ENCODE peak calls at places on chromosome 13, in five cellular contexts. S is fibroblast of lung, U is heart right ventricle, T is neural progenitor cell, B is AG04450. A is an unnamed sample.

GRCh38 chr13:27117947-27118346 is 53.7 kb downstream of the USP12 start:
- DNase-seq in T (no peak), U (no peak), B (no peak), S (no peak), A (no peak)

GRCh38 chr13:27250833-27251165 is 559 bp upstream of the RPL21 start:
- DNase-seq in S (no peak), T (no peak), U (no peak), B (no peak), A (no peak)

GRCh38 chr13:31499274-31499673 is 240.1 kb upstream of the RXFP2 start:
- DNase-seq in S (no peak), B (no peak), T (no peak), U (no peak), A (no peak)

GRCh38 chr13:95355491-95355890 is 54.2 kb upstream of the ABCC4 start:
- DNase-seq in U (no peak), B (peak), S (peak), T (no peak), A (no peak)

GRCh38 chr13:99486996-99487395 is 14.3 kb upstream of the TM9SF2 start:
- DNase-seq in S (no peak), T (no peak), U (no peak), B (no peak), A (no peak)

GRCh38 chr13:51125495-51126226 is 14.6 kb upstream of the C13orf42 start:
- DNase-seq in B (peak), S (peak), U (peak), T (peak), A (peak)

GRCh38 chr13:112984954-112985802 is 16.2 kb downstream of the MCF2L start:
- DNase-seq in B (no peak), T (no peak), U (no peak), S (no peak), A (no peak)

GRCh38 chr13:58119351-58119750 is 487.8 kb downstream of the PCDH17 start:
- DNase-seq in B (no peak), S (no peak), T (no peak), U (no peak), A (no peak)

GRCh38 chr13:48234652-48235099 is 1.7 kb downstream of the ITM2B start:
- DNase-seq in U (no peak), T (no peak), B (no peak), S (no peak), A (no peak)

GRCh38 chr13:43057653-43058317 is 34.4 kb downstream of the DNAJC15 start:
- DNase-seq in S (peak), B (no peak), U (no peak), T (peak), A (no peak)

GRCh38 chr13:35694031-35694430 is 217.5 kb upstream of the MAB21L1 start:
- DNase-seq in T (no peak), B (no peak), U (no peak), S (no peak), A (no peak)

GRCh38 chr13:98105929-98106336 is 37.0 kb upstream of the FARP1 start:
- DNase-seq in U (peak), T (no peak), B (no peak), S (peak), A (no peak)

GRCh38 chr13:42794572-42795275 is 13.3 kb downstream of the FAM216B start:
- DNase-seq in B (no peak), U (no peak), S (no peak), T (no peak), A (no peak)

GRCh38 chr13:35592457-35592856 is 116.0 kb upstream of the MAB21L1 start:
- DNase-seq in T (no peak), U (no peak), B (no peak), S (no peak), A (no peak)

GRCh38 chr13:38045278-38046048 is 175.9 kb upstream of the TRPC4 start:
- DNase-seq in U (no peak), B (no peak), S (peak), T (peak), A (no peak)
- TF ChIP-seq CTCF in U (peak), B (peak), S (peak), T (peak), A (peak)

DNA sequence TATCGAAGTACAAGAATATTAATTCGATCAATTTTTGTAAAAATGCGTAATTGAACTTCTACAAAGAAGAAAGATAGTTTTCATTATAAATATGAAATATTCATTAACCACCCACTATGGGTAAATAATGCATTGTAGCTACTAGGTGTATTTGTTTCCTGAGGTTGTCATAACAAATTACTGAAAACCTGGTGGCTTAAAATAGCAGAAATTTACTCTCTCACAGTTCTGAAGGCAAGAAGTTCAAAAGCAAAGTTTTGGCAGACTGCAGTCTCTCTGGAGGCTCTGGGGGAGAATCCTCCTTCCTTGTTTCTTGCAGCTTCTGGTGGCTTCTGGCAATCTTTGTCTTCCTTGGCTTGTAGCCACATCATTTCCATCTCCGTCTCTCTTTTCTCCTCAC is 99.2 kb upstream of the MIR17HG start:
- DNase-seq in B (no peak), S (no peak), U (no peak), T (no peak), A (no peak)
- TF ChIP-seq CTCF in B (no peak), S (no peak), U (no peak), T (no peak), A (no peak)

DNA sequence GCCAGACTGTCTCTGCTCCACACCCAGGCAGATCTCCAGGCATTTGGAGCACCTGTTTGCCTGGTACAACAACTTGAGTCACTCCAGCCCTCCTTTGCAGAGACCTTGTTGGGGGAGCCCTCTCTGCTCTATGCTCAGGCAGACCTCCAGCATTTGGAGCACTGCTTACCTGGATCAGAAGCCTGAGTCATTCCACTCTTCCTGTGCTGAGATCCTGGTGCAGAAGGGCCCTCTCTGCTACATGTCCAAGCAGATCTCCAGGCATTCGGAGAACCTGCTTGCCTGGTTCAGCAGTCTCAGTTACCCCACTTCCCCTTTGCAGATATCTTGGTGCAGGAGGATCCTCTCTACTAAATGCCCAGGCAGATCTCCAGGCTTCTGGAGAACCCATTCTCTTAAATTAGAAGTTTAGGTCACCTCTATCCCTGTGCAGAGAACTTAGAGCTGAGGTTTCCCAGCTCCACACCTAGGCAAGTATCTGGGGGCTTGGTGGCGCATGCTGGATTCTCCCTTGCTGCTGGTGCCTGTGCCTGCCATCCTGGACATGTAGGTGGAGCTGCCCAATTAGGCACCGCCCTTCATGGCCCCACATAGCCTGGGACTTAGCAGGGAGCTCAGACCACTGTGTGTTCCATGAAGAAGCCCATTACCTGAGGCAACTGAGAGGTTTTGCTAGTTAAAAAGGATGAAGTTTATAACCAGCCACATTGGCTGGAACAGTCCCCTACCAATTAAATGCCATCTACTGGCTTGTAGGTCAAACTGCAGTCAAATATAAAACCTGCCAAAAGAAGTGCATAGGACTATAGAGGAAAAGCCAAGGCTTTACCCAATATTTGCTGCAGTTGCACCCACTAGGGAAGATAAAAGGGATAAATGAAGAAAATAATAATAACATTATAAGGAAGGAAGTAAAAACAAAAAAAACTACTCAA is 97.6 kb upstream of the SLITRK6 start:
- DNase-seq in B (no peak), S (no peak), U (no peak), T (peak), A (no peak)
- TF ChIP-seq CTCF in B (peak), S (peak), U (no peak), T (peak), A (peak)

GRCh38 chr13:91162180-91162579 is 185.3 kb upstream of the MIR17HG start:
- DNase-seq in T (peak), S (no peak), U (no peak), B (no peak), A (no peak)
- TF ChIP-seq CTCF in T (peak), S (no peak), U (no peak), B (no peak), A (no peak)

DNA sequence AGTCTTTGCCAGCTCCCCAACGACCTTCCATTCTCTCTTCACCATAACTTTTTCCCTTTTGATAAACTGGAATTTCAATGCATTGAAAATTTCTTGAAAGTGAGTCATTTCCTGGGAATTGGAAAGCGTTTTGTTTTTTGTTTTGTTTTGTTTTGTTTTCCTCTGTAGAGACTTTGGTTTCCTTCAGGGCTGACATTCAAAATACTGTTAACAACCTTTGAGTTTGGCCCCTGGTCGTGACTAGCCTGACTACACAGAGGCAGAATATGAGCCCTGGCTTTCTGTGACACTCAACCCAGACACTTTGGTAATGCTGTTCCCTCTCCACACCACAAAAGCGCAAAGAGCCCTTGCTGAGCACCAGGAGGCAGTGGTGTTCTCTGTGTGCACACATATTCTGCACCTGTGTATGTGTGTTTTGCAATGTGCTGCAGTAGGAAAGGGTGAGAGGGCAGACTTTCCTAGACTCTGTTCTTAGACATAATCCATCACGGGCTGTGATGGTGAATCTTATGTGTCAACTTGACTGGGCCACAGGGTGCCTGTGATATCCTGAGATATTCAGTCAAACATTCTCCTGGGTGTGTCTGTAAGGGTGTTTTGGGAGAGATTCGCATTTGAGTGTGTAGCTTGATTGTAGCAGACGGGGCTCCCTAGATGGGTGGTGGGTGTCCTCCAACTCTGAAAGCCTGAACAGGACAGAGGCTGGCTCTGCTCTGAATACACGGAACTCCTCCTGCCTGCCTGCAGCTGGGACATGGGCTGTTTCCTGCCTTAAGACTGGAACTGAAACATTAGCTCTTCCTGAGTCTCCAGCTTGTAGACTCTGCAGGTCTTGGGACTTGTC is 29.5 kb upstream of the ANKRD10 start:
- DNase-seq in T (peak), U (no peak), S (peak), B (peak), A (peak)
- TF ChIP-seq CTCF in T (peak), U (peak), S (peak), B (peak), A (no peak)

GRCh38 chr13:44917589-44918322 is 71.5 kb downstream of the NUFIP1 start:
- DNase-seq in S (peak), T (peak), U (peak), B (peak), A (peak)
- TF ChIP-seq CTCF in S (peak), T (peak), U (peak), B (peak), A (peak)

GRCh38 chr13:67996101-67996500 is 766.0 kb upstream of the PCDH9 start:
- DNase-seq in T (no peak), U (no peak), S (no peak), B (no peak), A (no peak)
- TF ChIP-seq CTCF in T (no peak), U (no peak), S (no peak), B (no peak), A (no peak)

GRCh38 chr13:29733069-29733700 is 117.2 kb downstream of the UBL3 start:
- DNase-seq in T (no peak), S (no peak), B (no peak), U (no peak), A (no peak)

DNA sequence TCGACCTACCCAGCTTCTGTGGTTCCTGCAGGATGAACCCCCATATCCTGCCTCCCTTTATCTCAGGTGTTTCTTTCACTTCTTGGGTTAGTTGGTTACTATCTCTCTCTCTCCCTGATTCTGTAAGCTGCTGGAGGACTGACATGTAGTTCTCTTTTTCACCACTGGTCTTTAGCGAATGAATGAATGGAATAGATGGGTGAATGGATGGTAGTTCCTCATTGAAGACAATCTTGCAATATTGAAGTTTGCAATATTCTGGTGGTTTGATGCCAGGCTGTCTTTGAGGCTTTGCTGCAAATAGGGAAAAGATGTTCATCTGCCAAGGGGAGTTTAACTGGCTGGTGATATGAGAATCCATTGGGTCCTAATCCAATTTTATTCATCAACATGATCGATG is 120.2 kb downstream of the UBL3 start:
- DNase-seq in U (no peak), B (no peak), T (no peak), S (no peak), A (no peak)
- TF ChIP-seq CTCF in U (no peak), B (peak), T (no peak), S (peak), A (peak)

DNA sequence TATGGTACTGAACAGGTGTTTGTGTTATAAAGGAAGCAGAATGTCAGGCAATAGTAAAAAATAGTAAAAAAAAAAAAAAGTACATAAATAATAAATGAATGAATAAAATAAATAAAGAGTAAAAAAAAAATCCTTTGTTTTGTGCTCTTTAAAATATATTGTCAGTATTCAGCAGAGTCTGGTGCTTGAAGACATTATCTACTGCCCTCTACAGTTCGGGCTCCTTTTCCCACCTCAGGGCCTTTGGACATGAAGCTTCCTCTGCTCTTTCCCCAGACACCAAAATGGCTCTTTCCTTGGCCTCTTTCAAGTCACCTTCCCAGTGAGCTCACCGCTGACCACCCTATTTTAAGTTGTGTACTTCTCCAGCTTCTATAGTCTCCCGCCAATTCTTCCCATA is 137.5 kb downstream of the TNFRSF19 start:
- DNase-seq in T (no peak), S (peak), U (no peak), B (no peak), A (no peak)
- TF ChIP-seq CTCF in T (no peak), S (peak), U (peak), B (no peak), A (no peak)

DNA sequence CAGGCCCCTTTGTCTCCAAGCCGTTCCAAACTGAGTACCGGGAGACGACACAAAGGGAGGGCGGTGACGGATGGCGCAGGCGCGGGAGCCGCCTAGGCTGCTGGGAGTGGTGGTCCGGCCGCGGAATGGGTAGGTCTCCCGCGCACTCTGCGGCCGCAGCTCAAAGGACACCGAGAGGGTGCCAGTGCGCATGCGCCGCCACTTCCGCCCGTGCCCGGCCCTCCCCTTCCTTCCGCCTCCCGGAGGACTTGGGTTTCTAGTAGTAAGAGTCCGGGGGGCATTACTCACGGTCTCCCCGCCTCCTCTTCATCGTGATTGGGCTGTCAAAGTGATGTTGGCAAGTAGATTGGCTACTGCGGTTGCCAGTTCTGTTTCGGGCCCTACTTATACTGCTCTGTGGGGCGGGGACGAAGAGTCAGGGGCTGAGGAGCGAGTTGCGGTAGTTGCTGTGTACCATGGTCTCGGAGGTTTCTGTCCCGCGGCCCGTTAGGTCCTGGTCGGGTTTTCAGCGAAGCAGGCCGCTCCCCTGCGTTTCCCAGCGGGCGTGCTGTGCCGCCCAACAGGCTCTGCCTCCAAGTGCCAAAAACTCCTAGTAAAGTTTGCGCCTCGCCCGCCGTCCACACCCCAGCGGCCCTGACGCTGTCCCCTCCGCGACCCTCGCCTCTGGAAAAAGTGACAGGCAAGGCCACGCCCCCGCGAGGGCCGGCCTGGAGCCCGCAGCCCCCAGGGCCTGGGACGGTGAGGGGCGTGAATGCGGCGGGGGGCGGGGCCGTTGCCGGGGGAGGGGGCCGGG is 455 bp upstream of the ING1 start:
- DNase-seq in B (peak), S (peak), T (peak), U (peak), A (peak)
- TF ChIP-seq CTCF in B (no peak), S (no peak), T (no peak), U (no peak), A (no peak)